ENCODE peak calls at places on chromosome 17, in ten cellular contexts. L is left ventricle myocardium superior, N is globus pallidus, E is hepatic stellate cell, I is neural crest cell, V is AG10803, K is Right ventricle myocardium superior, Q is fibroblast of pulmonary artery, S is mucosa of descending colon, U is fibroblast of lung. C is an unnamed sample.

GRCh38 chr17:47850692-47851573 is at the start of gene SP6:
- DNase-seq in E (no peak), Q (peak), S (peak), K (peak), U (peak), I (peak), L (peak), N (no peak), V (peak), C (peak)

GRCh38 chr17:38867179-38867994 is 2.5 kb upstream of the LASP1 start:
- DNase-seq in K (peak), N (peak), S (no peak), I (peak), L (peak), V (peak), E (no peak), Q (peak), U (peak), C (peak)

GRCh38 chr17:5500804-5501391 is 14.5 kb downstream of the MIS12 start:
- DNase-seq in Q (peak), E (peak), S (peak), K (peak), V (peak), L (peak), U (peak), N (peak), I (peak), C (peak)

GRCh38 chr17:39800540-39800939 is 62.8 kb downstream of the GRB7 start:
- DNase-seq in S (no peak), N (no peak), K (no peak), U (no peak), V (no peak), L (no peak), E (no peak), Q (no peak), I (no peak), C (no peak)

GRCh38 chr17:61412860-61413653 is 13.4 kb downstream of the TBX2 start:
- DNase-seq in K (peak), Q (no peak), N (no peak), E (no peak), S (peak), U (no peak), L (no peak), I (no peak), V (no peak), C (no peak)

GRCh38 chr17:31387438-31387837 is 4.0 kb upstream of the RAB11FIP4 start:
- DNase-seq in U (no peak), I (no peak), L (no peak), V (no peak), E (no peak), K (no peak), Q (no peak), S (no peak), N (no peak), C (no peak)

GRCh38 chr17:76868176-76868668 is at the start of gene MGAT5B:
- DNase-seq in E (peak), V (peak), Q (peak), L (peak), K (peak), U (peak), S (peak), N (peak), I (peak), C (peak)

GRCh38 chr17:42142371-42142896 is 12.4 kb downstream of the RAB5C start:
- DNase-seq in Q (peak), U (peak), E (peak), K (no peak), S (no peak), V (peak), L (no peak), I (no peak), N (peak), C (peak)

GRCh38 chr17:44385287-44386181 is 3.9 kb downstream of the ITGA2B start:
- DNase-seq in K (peak), U (peak), E (peak), N (peak), V (peak), L (peak), I (peak), Q (peak), S (peak), C (peak)

GRCh38 chr17:4256952-4257351 is 6.8 kb downstream of the ANKFY1 start:
- DNase-seq in S (no peak), E (no peak), K (no peak), V (no peak), U (peak), Q (no peak), I (no peak), L (no peak), N (no peak), C (no peak)

GRCh38 chr17:72661093-72661944 is 431.2 kb downstream of the SLC39A11 start:
- DNase-seq in L (no peak), K (no peak), U (peak), N (peak), S (no peak), V (no peak), Q (no peak), E (no peak), I (peak), C (no peak)

GRCh38 chr17:7060165-7060890 is 16.4 kb upstream of the SLC16A11 start:
- DNase-seq in E (no peak), I (no peak), Q (peak), V (no peak), S (no peak), U (peak), N (no peak), L (no peak), K (no peak), C (peak)

GRCh38 chr17:45367216-45367615 is 50.4 kb upstream of the MAP3K14 start:
- DNase-seq in U (no peak), V (no peak), Q (no peak), S (no peak), E (no peak), N (no peak), K (no peak), I (no peak), L (no peak), C (no peak)

GRCh38 chr17:82216301-82217119 is 3.9 kb upstream of the CCDC57 start:
- DNase-seq in Q (peak), K (peak), N (peak), I (no peak), E (peak), U (peak), L (peak), V (peak), S (peak), C (peak)